ENCODE peak calls at places on chromosome 14, in eight cellular contexts. A is HT-29; O is hepatic stellate cell; U is NCI-H2081; I is NCI-H1105; E is mesothelial cell of epicardium; N is MV-4-11; K is activated CD4-positive, alpha-beta T cell treated with anti-CD3 and anti-CD28 coated beads, Interleukin-2, amount 50 U/mL, for 1 hour. F is an unnamed sample.

GRCh38 chr14:73786632-73786941 is 65.0 kb upstream of the PTGR2 start:
- DNase-seq in A (no peak), O (no peak), U (no peak), I (no peak), E (no peak), N (peak), K (no peak), F (no peak)

GRCh38 chr14:40838601-40839000 is 768.1 kb upstream of the LRFN5 start:
- DNase-seq in A (no peak), O (no peak), U (no peak), I (no peak), E (no peak), N (no peak), K (no peak), F (no peak)

GRCh38 chr14:104235686-104236085 is 97.3 kb downstream of the KIF26A start:
- DNase-seq in A (no peak), O (no peak), U (no peak), I (no peak), E (no peak), N (no peak), K (no peak), F (no peak)

GRCh38 chr14:20427231-20428009 is 8.5 kb downstream of the KLHL33 start:
- DNase-seq in A (peak), O (peak), U (peak), I (no peak), E (no peak), N (peak), K (no peak), F (peak)

GRCh38 chr14:77458249-77458950 is 507 bp downstream of the AHSA1 start:
- DNase-seq in A (peak), O (peak), U (peak), I (no peak), E (peak), N (peak), K (peak), F (peak)

GRCh38 chr14:85701763-85702162 is 171.8 kb downstream of the FLRT2 start:
- DNase-seq in A (no peak), O (no peak), U (no peak), I (no peak), E (no peak), N (no peak), K (no peak), F (no peak)

GRCh38 chr14:23483216-23483854 is 13.8 kb downstream of the NGDN start:
- DNase-seq in A (peak), O (peak), U (peak), I (peak), E (no peak), N (peak), K (no peak), F (peak)

GRCh38 chr14:68736519-68736918 is 56.3 kb downstream of the ZFP36L1 start:
- DNase-seq in A (no peak), O (no peak), U (no peak), I (no peak), E (peak), N (no peak), K (no peak), F (no peak)

GRCh38 chr14:95095991-95096390 is 61.3 kb downstream of the DICER1 start:
- DNase-seq in A (no peak), O (no peak), U (no peak), I (no peak), E (no peak), N (no peak), K (no peak), F (no peak)

GRCh38 chr14:87805315-87805723 is 187.7 kb downstream of the GALC start:
- DNase-seq in A (peak), O (no peak), U (peak), I (no peak), E (no peak), N (peak), K (peak), F (peak)

GRCh38 chr14:104287301-104288009 is 149.1 kb downstream of the KIF26A start:
- DNase-seq in A (no peak), O (no peak), U (no peak), I (no peak), E (no peak), N (no peak), K (no peak), F (no peak)

GRCh38 chr14:93078830-93079229 is 36.9 kb downstream of the ITPK1 start:
- DNase-seq in A (no peak), O (no peak), U (no peak), I (no peak), E (no peak), N (no peak), K (no peak), F (no peak)

GRCh38 chr14:50085570-50086315 is 30.6 kb downstream of the VCPKMT start:
- DNase-seq in A (no peak), O (peak), U (no peak), I (no peak), E (no peak), N (no peak), K (no peak), F (no peak)

GRCh38 chr14:75132374-75133086 is 5.7 kb upstream of the NEK9 start:
- DNase-seq in A (peak), O (peak), U (peak), I (peak), E (no peak), N (peak), K (peak), F (peak)

GRCh38 chr14:49930720-49931119 is 37.8 kb downstream of the ARF6 start:
- DNase-seq in A (no peak), O (no peak), U (no peak), I (no peak), E (no peak), N (peak), K (no peak), F (no peak)

GRCh38 chr14:51724650-51725049 is 72.9 kb downstream of the FRMD6 start:
- DNase-seq in A (no peak), O (no peak), U (no peak), I (no peak), E (no peak), N (no peak), K (no peak), F (no peak)

GRCh38 chr14:104536942-104537612 is 42.5 kb upstream of the C14orf180 start:
- DNase-seq in A (no peak), O (no peak), U (no peak), I (no peak), E (peak), N (no peak), K (no peak), F (no peak)

GRCh38 chr14:57610631-57611030 is 117.0 kb upstream of the CCDC198 start:
- DNase-seq in A (no peak), O (no peak), U (no peak), I (no peak), E (no peak), N (no peak), K (no peak), F (no peak)

GRCh38 chr14:29865299-29865698 is 62.3 kb downstream of the PRKD1 start:
- DNase-seq in A (no peak), O (no peak), U (peak), I (no peak), E (no peak), N (no peak), K (no peak), F (no peak)

GRCh38 chr14:74242055-74243042 is 3.1 kb downstream of the VSX2 start:
- DNase-seq in A (no peak), O (no peak), U (no peak), I (no peak), E (no peak), N (no peak), K (no peak), F (no peak)

GRCh38 chr14:77023001-77023996 is 5.2 kb downstream of the IRF2BPL start:
- DNase-seq in A (peak), O (peak), U (peak), I (peak), E (no peak), N (peak), K (no peak), F (no peak)

GRCh38 chr14:74945261-74945851 is 10.0 kb downstream of the PGF start:
- DNase-seq in A (no peak), O (no peak), U (peak), I (peak), E (peak), N (peak), K (no peak), F (peak)

GRCh38 chr14:67567654-67568053 is 32.4 kb downstream of the PIGH start:
- DNase-seq in A (no peak), O (no peak), U (no peak), I (no peak), E (no peak), N (no peak), K (no peak), F (no peak)

GRCh38 chr14:84544486-84544885 is 985.5 kb upstream of the FLRT2 start:
- DNase-seq in A (no peak), O (no peak), U (no peak), I (no peak), E (no peak), N (no peak), K (no peak), F (no peak)

GRCh38 chr14:31387091-31387490 is 33.3 kb downstream of the HEATR5A start:
- DNase-seq in A (no peak), O (no peak), U (no peak), I (no peak), E (no peak), N (no peak), K (no peak), F (no peak)